ENCODE peak calls at places on chromosomes 7 and 10, in five cellular contexts. L is cardiac muscle cell, Z is tibial nerve, T is body of pancreas, B is colonic mucosa. R is an unnamed sample. For H3K4me1, the result is how much of the 10 kb centered on the place peaks cover.

GRCh38 chr7:155792315-155792960 is 19.8 kb downstream of the SHH start:
- DNase-seq in L (no peak), Z (no peak), T (no peak), B (no peak), R (no peak)

GRCh38 chr10:6269953-6270867 is 67.5 kb downstream of the PFKFB3 start:
- DNase-seq in L (no peak), Z (no peak), T (no peak), B (peak), R (no peak)

GRCh38 chr10:95279042-95279820 is 11.6 kb downstream of the PDLIM1 start:
- DNase-seq in L (peak), Z (no peak), T (no peak), B (no peak), R (no peak)

GRCh38 chr7:55343002-55343781 is 21.9 kb upstream of the LANCL2 start:
- DNase-seq in L (no peak), Z (no peak), T (no peak), B (no peak), R (no peak)

GRCh38 chr7:93890041-93890463 is 501 bp downstream of the TFPI2 start:
- DNase-seq in L (peak), Z (no peak), T (peak), B (no peak), R (no peak)

GRCh38 chr7:101778181-101778580 is 39.2 kb upstream of the CUX1 start:
- DNase-seq in L (no peak), Z (no peak), T (no peak), B (no peak), R (no peak)

GRCh38 chr10:118873080-118873737 is 118.4 kb upstream of the CACUL1 start:
- DNase-seq in L (peak), Z (no peak), T (no peak), B (no peak), R (no peak)

GRCh38 chr7:7209412-7210050 is 27.2 kb downstream of the C1GALT1 start:
- DNase-seq in L (no peak), Z (no peak), T (no peak), B (no peak), R (no peak)

GRCh38 chr7:140350056-140350455 is 48.3 kb downstream of the SLC37A3 start:
- DNase-seq in L (no peak), Z (no peak), T (no peak), B (no peak), R (no peak)

GRCh38 chr10:101829561-101830315 is 11.5 kb upstream of the OGA start:
- DNase-seq in L (peak), Z (peak), T (peak), B (peak), R (peak)

GRCh38 chr10:26706206-26706605 is 8.7 kb downstream of the PDSS1 start:
- DNase-seq in L (no peak), Z (no peak), T (no peak), B (no peak), R (no peak)

GRCh38 chr7:132654150-132654549 is 77.9 kb upstream of the PLXNA4 start:
- DNase-seq in L (peak), Z (no peak), T (no peak), B (no peak), R (no peak)

GRCh38 chr7:13879994-13880686 is 109.3 kb downstream of the ETV1 start:
- DNase-seq in L (peak), Z (no peak), T (no peak), B (no peak), R (no peak)

GRCh38 chr10:17216901-17217395 is 11.1 kb upstream of the VIM start:
- DNase-seq in L (no peak), Z (no peak), T (no peak), B (no peak), R (no peak)

GRCh38 chr10:75414527-75414926 is 13.0 kb upstream of the ZNF503 start:
- DNase-seq in L (no peak), Z (no peak), T (no peak), B (no peak), R (no peak)

GRCh38 chr10:97812696-97813095 is 36.9 kb upstream of the GOLGA7B start:
- DNase-seq in L (no peak), Z (no peak), T (no peak), B (no peak), R (no peak)

GRCh38 chr7:30698481-30698880 is 16.2 kb upstream of the CRHR2 start:
- DNase-seq in L (no peak), Z (no peak), T (no peak), B (no peak), R (no peak)

GRCh38 chr10:119199231-119199992 is 8.0 kb upstream of the GRK5 start:
- DNase-seq in L (peak), Z (no peak), T (peak), B (peak), R (no peak)

GRCh38 chr7:3942778-3943177 is 641.7 kb downstream of the SDK1 start:
- DNase-seq in L (no peak), Z (no peak), T (no peak), B (no peak), R (no peak)

GRCh38 chr7:69169356-69169755 is 428.9 kb upstream of the AUTS2 start:
- DNase-seq in L (no peak), Z (no peak), T (no peak), B (no peak), R (no peak)

GRCh38 chr7:34838329-34838728 is 180.3 kb downstream of the NPSR1 start:
- DNase-seq in L (no peak), Z (no peak), T (no peak), B (no peak), R (no peak)

GRCh38 chr7:38746438-38746837 is 115.3 kb upstream of the AMPH start:
- DNase-seq in L (no peak), Z (no peak), T (no peak), B (no peak), R (no peak)

GRCh38 chr7:76040126-76040525 is 7.7 kb downstream of the STYXL1 start:
- DNase-seq in L (no peak), Z (no peak), T (no peak), B (no peak), R (no peak)

GRCh38 chr10:112721080-112721698 is 228.9 kb upstream of the TCF7L2 start:
- DNase-seq in L (peak), Z (no peak), T (peak), B (peak), R (no peak)

GRCh38 chr10:100817268-100817839 is 72.0 kb downstream of the PAX2 start:
- DNase-seq in L (no peak), Z (no peak), T (no peak), B (no peak), R (no peak)

GRCh38 chr7:73995821-73996511 is 32.0 kb upstream of the ELN start:
- DNase-seq in L (no peak), Z (no peak), T (no peak), B (no peak), R (no peak)
- H3K27ac ChIP-seq in L (no peak), Z (no peak), T (no peak), B (no peak), R (no peak)

GRCh38 chr7:22578048-22578770 is 78.2 kb upstream of the STEAP1B start:
- DNase-seq in L (peak), Z (no peak), T (no peak), B (no peak), R (no peak)
- H3K4me3 ChIP-seq in L (no peak), Z (no peak), T (no peak), B (no peak), R (no peak)

GRCh38 chr10:78253072-78253853 is 219.6 kb downstream of the RPS24 start:
- DNase-seq in L (no peak), Z (no peak), T (no peak), B (no peak), R (no peak)
- H3K4me1 ChIP-seq in L (under half), Z (under half), T (under half), B (under half), R (under half)

GRCh38 chr7:70379210-70379609 is 752.7 kb upstream of the GALNT17 start:
- DNase-seq in L (no peak), Z (no peak), T (no peak), B (no peak), R (no peak)

GRCh38 chr7:70374772-70375533 is 757.0 kb upstream of the GALNT17 start:
- DNase-seq in L (no peak), Z (no peak), T (no peak), B (no peak), R (no peak)

GRCh38 chr7:70376561-70377031 is 755.3 kb upstream of the GALNT17 start:
- DNase-seq in L (no peak), Z (no peak), T (no peak), B (no peak), R (no peak)

GRCh38 chr7:70380315-70381027 is 751.5 kb upstream of the GALNT17 start:
- DNase-seq in L (no peak), Z (peak), T (peak), B (no peak), R (peak)

DNA sequence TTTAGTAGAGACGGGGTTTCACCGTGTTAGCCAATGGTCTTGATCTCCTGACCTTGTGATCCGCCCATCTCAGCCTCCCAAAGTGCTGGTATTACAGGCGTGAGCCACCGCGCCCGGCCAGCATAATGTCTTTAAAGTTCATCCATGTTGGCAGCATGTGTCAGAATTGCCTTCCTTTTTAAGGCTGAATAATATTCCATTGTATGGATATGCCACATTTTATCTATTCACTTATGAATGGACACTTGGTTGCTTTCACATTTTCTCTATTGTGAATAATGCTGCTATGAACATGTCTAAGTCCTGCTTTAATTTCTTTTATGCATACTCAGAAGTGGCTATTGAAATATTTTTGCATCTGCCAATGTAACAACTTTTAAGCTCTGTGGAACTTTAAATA is 754.0 kb upstream of the GALNT17 start:
- DNase-seq in L (no peak), Z (no peak), T (no peak), B (no peak), R (no peak)
- H3K27ac ChIP-seq in L (no peak), Z (no peak), T (no peak), B (no peak), R (no peak)

DNA sequence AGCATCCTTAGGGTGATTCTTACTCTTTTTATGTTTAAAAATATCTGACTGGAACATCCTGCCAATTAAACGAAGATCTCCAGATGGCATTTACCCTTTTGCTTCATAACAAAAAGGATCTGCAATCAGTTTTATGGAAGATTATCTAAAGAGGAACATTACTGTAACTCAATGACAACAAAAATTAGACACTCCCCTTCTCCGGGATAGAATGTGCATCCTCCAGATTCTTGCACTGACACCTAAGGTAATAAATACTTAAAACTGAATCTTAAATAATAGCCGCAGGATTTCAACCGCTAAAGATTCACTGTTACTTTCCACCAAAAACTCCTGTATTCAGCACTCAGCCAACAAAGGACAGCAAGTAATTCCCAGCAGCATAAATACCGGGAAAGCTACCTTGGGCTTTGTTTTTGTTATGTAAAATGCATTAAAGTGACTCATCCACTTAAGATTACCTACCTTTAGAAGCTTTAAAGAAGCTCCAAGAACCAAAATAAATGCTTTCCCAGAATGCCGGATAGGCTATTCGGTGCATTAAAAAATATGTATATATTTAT is 1.6 kb downstream of the CACNA2D1 start:
- DNase-seq in L (peak), Z (no peak), T (no peak), B (no peak), R (no peak)
- H3K4me3 ChIP-seq in L (peak), Z (no peak), T (no peak), B (no peak), R (peak)

DNA sequence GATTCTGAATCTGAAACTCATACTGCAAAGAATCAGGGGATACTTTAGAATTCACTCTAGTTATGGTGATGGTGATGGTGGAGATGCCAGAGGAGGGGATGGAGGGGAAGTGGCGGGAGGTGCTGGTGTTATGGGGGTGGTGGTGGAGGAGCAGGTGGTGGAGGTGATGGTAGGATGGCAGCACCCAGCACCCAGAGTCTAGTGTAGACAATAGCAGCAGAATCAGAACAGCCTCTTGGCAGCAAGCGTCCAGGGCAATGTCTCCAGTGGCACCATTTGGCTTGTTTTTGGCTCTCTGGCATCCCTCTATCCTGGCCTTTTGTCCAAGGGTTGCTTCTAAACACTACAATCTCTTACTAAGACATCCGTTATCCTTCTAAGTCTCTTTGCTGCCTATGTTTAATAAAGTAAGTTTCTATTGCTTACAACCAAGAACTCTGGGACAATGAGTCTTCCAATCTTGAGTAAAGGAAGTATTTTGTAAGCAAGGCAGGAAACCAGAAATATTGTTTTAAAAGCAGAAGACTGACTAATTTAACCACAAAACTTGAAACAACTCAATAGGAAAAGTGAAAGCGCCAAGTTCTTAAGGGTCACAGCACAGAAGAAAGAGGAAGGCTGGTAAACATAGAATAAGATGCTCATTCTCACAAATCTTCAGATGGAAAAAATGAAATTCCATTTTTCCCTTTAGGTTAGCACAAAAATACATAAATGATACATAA is 42.4 kb upstream of the GDF10 start:
- DNase-seq in L (peak), Z (no peak), T (no peak), B (no peak), R (no peak)
- H3K4me1 ChIP-seq in L (under half), Z (under half), T (under half), B (under half), R (under half)

DNA sequence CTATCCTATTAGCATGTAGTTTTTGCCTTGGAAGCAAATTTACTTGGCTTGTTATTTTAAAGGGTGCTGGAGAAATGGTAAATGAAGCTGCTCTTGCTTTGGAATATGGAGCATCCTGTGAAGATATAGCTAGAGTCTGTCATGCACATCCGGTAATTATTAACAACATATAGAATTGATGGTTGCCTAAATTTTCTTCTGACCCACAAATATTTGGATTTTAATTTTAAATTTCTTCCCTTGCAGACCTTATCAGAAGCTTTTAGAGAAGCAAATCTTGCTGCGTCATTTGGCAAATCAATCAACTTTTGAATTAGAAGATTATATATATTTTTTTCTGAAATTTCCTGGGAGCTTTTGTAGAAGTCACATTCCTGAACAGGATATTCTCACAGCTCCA is 28.0 kb downstream of the DLD start:
- DNase-seq in L (no peak), Z (no peak), T (no peak), B (no peak), R (no peak)
- H3K27ac ChIP-seq in L (no peak), Z (no peak), T (no peak), B (no peak), R (no peak)

R was measured in psoas muscle.